ENCODE peak calls at places on chromosomes 11 and 22, in five cellular contexts. One of them, this sample, is unnamed.

GRCh38 chr22:18012528-18012927 is 11.8 kb downstream of the MICAL3 start:
- DNase-seq in tibial nerve: no peak
- DNase-seq in HAP-1: no peak
- DNase-seq in body of pancreas: no peak
- DNase-seq in stimulated activated CD4-positive, alpha-beta T cell treated with anti-CD3 and anti-CD28 coated beads, Interleukin-15, amount 100 ng/mL, for 24 hours: no peak
- DNase-seq in this sample: no peak

GRCh38 chr22:20131856-20132685 is 467 bp downstream of the ZDHHC8 start:
- DNase-seq in tibial nerve: no peak
- DNase-seq in HAP-1: peak
- DNase-seq in body of pancreas: peak
- DNase-seq in stimulated activated CD4-positive, alpha-beta T cell treated with anti-CD3 and anti-CD28 coated beads, Interleukin-15, amount 100 ng/mL, for 24 hours: peak
- DNase-seq in this sample: peak

GRCh38 chr22:35313311-35314121 is 13.8 kb downstream of the TOM1 start:
- DNase-seq in tibial nerve: no peak
- DNase-seq in HAP-1: no peak
- DNase-seq in body of pancreas: peak
- DNase-seq in stimulated activated CD4-positive, alpha-beta T cell treated with anti-CD3 and anti-CD28 coated beads, Interleukin-15, amount 100 ng/mL, for 24 hours: peak
- DNase-seq in this sample: no peak

GRCh38 chr11:120333801-120334200 is 2.4 kb upstream of the ARHGEF12 start:
- DNase-seq in tibial nerve: no peak
- DNase-seq in HAP-1: no peak
- DNase-seq in body of pancreas: no peak
- DNase-seq in stimulated activated CD4-positive, alpha-beta T cell treated with anti-CD3 and anti-CD28 coated beads, Interleukin-15, amount 100 ng/mL, for 24 hours: no peak
- DNase-seq in this sample: no peak

GRCh38 chr22:40472579-40472978 is 102.2 kb downstream of the SGSM3 start:
- DNase-seq in tibial nerve: no peak
- DNase-seq in HAP-1: no peak
- DNase-seq in body of pancreas: no peak
- DNase-seq in stimulated activated CD4-positive, alpha-beta T cell treated with anti-CD3 and anti-CD28 coated beads, Interleukin-15, amount 100 ng/mL, for 24 hours: no peak
- DNase-seq in this sample: no peak

GRCh38 chr11:100574894-100575769 is 112.0 kb upstream of the ARHGAP42 start:
- DNase-seq in tibial nerve: no peak
- DNase-seq in HAP-1: no peak
- DNase-seq in body of pancreas: no peak
- DNase-seq in stimulated activated CD4-positive, alpha-beta T cell treated with anti-CD3 and anti-CD28 coated beads, Interleukin-15, amount 100 ng/mL, for 24 hours: no peak
- DNase-seq in this sample: peak

GRCh38 chr11:15889353-15889752 is 467.0 kb downstream of the SOX6 start:
- DNase-seq in tibial nerve: no peak
- DNase-seq in HAP-1: no peak
- DNase-seq in body of pancreas: no peak
- DNase-seq in stimulated activated CD4-positive, alpha-beta T cell treated with anti-CD3 and anti-CD28 coated beads, Interleukin-15, amount 100 ng/mL, for 24 hours: no peak
- DNase-seq in this sample: no peak

GRCh38 chr11:121309688-121310087 is 17.1 kb downstream of the SC5D start:
- DNase-seq in tibial nerve: no peak
- DNase-seq in HAP-1: no peak
- DNase-seq in body of pancreas: no peak
- DNase-seq in stimulated activated CD4-positive, alpha-beta T cell treated with anti-CD3 and anti-CD28 coated beads, Interleukin-15, amount 100 ng/mL, for 24 hours: no peak
- DNase-seq in this sample: no peak

GRCh38 chr11:63763506-63764200 is 4.9 kb downstream of the ZFTA start:
- DNase-seq in tibial nerve: no peak
- DNase-seq in HAP-1: no peak
- DNase-seq in body of pancreas: no peak
- DNase-seq in stimulated activated CD4-positive, alpha-beta T cell treated with anti-CD3 and anti-CD28 coated beads, Interleukin-15, amount 100 ng/mL, for 24 hours: no peak
- DNase-seq in this sample: peak

GRCh38 chr22:38236786-38237185 is 35.0 kb downstream of the MAFF start:
- DNase-seq in tibial nerve: no peak
- DNase-seq in HAP-1: no peak
- DNase-seq in body of pancreas: no peak
- DNase-seq in stimulated activated CD4-positive, alpha-beta T cell treated with anti-CD3 and anti-CD28 coated beads, Interleukin-15, amount 100 ng/mL, for 24 hours: no peak
- DNase-seq in this sample: no peak

GRCh38 chr11:69115586-69116560 is 39.9 kb upstream of the SMIM38 start:
- DNase-seq in tibial nerve: no peak
- DNase-seq in HAP-1: no peak
- DNase-seq in body of pancreas: peak
- DNase-seq in stimulated activated CD4-positive, alpha-beta T cell treated with anti-CD3 and anti-CD28 coated beads, Interleukin-15, amount 100 ng/mL, for 24 hours: no peak
- DNase-seq in this sample: no peak

GRCh38 chr11:131408011-131408640 is 37.7 kb downstream of the NTM start:
- DNase-seq in tibial nerve: no peak
- DNase-seq in HAP-1: no peak
- DNase-seq in body of pancreas: peak
- DNase-seq in stimulated activated CD4-positive, alpha-beta T cell treated with anti-CD3 and anti-CD28 coated beads, Interleukin-15, amount 100 ng/mL, for 24 hours: no peak
- DNase-seq in this sample: peak

GRCh38 chr22:22111267-22111751 is 128.7 kb upstream of the TOP3B start:
- DNase-seq in tibial nerve: no peak
- DNase-seq in HAP-1: no peak
- DNase-seq in body of pancreas: no peak
- DNase-seq in stimulated activated CD4-positive, alpha-beta T cell treated with anti-CD3 and anti-CD28 coated beads, Interleukin-15, amount 100 ng/mL, for 24 hours: peak
- DNase-seq in this sample: no peak

GRCh38 chr11:26028294-26028954 is 303.5 kb upstream of the ANO3 start:
- DNase-seq in tibial nerve: no peak
- DNase-seq in HAP-1: no peak
- DNase-seq in body of pancreas: no peak
- DNase-seq in stimulated activated CD4-positive, alpha-beta T cell treated with anti-CD3 and anti-CD28 coated beads, Interleukin-15, amount 100 ng/mL, for 24 hours: no peak
- DNase-seq in this sample: no peak

GRCh38 chr11:58178444-58178843 is 10.4 kb upstream of the OR9Q2 start:
- DNase-seq in tibial nerve: no peak
- DNase-seq in HAP-1: no peak
- DNase-seq in body of pancreas: no peak
- DNase-seq in stimulated activated CD4-positive, alpha-beta T cell treated with anti-CD3 and anti-CD28 coated beads, Interleukin-15, amount 100 ng/mL, for 24 hours: no peak
- DNase-seq in this sample: no peak

GRCh38 chr22:19659805-19660345 is 54.4 kb upstream of the SEPTIN5 start:
- DNase-seq in tibial nerve: no peak
- DNase-seq in HAP-1: no peak
- DNase-seq in body of pancreas: no peak
- DNase-seq in stimulated activated CD4-positive, alpha-beta T cell treated with anti-CD3 and anti-CD28 coated beads, Interleukin-15, amount 100 ng/mL, for 24 hours: no peak
- DNase-seq in this sample: no peak

GRCh38 chr11:7353100-7353499 is 101.4 kb downstream of the SYT9 start:
- DNase-seq in tibial nerve: peak
- DNase-seq in HAP-1: peak
- DNase-seq in body of pancreas: peak
- DNase-seq in stimulated activated CD4-positive, alpha-beta T cell treated with anti-CD3 and anti-CD28 coated beads, Interleukin-15, amount 100 ng/mL, for 24 hours: peak
- DNase-seq in this sample: no peak

GRCh38 chr11:84319853-84320252 is 1033.7 kb upstream of the CCDC90B start:
- DNase-seq in tibial nerve: no peak
- DNase-seq in HAP-1: no peak
- DNase-seq in body of pancreas: no peak
- DNase-seq in stimulated activated CD4-positive, alpha-beta T cell treated with anti-CD3 and anti-CD28 coated beads, Interleukin-15, amount 100 ng/mL, for 24 hours: no peak
- DNase-seq in this sample: no peak

GRCh38 chr11:68741536-68741935 is 9.8 kb downstream of the TESMIN start:
- DNase-seq in tibial nerve: no peak
- DNase-seq in HAP-1: no peak
- DNase-seq in body of pancreas: no peak
- DNase-seq in stimulated activated CD4-positive, alpha-beta T cell treated with anti-CD3 and anti-CD28 coated beads, Interleukin-15, amount 100 ng/mL, for 24 hours: no peak
- DNase-seq in this sample: no peak

GRCh38 chr22:45534339-45535192 is 31.9 kb downstream of the FBLN1 start:
- DNase-seq in tibial nerve: no peak
- DNase-seq in HAP-1: no peak
- DNase-seq in body of pancreas: no peak
- DNase-seq in stimulated activated CD4-positive, alpha-beta T cell treated with anti-CD3 and anti-CD28 coated beads, Interleukin-15, amount 100 ng/mL, for 24 hours: no peak
- DNase-seq in this sample: no peak

GRCh38 chr11:114307524-114308203 is 11.5 kb downstream of the NNMT start:
- DNase-seq in tibial nerve: peak
- DNase-seq in HAP-1: no peak
- DNase-seq in body of pancreas: peak
- DNase-seq in stimulated activated CD4-positive, alpha-beta T cell treated with anti-CD3 and anti-CD28 coated beads, Interleukin-15, amount 100 ng/mL, for 24 hours: no peak
- DNase-seq in this sample: no peak

GRCh38 chr22:28077166-28077565 is 158.1 kb upstream of the PITPNB start:
- DNase-seq in tibial nerve: no peak
- DNase-seq in HAP-1: no peak
- DNase-seq in body of pancreas: no peak
- DNase-seq in stimulated activated CD4-positive, alpha-beta T cell treated with anti-CD3 and anti-CD28 coated beads, Interleukin-15, amount 100 ng/mL, for 24 hours: no peak
- DNase-seq in this sample: no peak

GRCh38 chr11:44874284-44874683 is 76.4 kb downstream of the TP53I11 start:
- DNase-seq in tibial nerve: no peak
- DNase-seq in HAP-1: no peak
- DNase-seq in body of pancreas: no peak
- DNase-seq in stimulated activated CD4-positive, alpha-beta T cell treated with anti-CD3 and anti-CD28 coated beads, Interleukin-15, amount 100 ng/mL, for 24 hours: no peak
- DNase-seq in this sample: no peak

GRCh38 chr11:130050272-130050671 is 19.4 kb upstream of the APLP2 start:
- DNase-seq in tibial nerve: no peak
- DNase-seq in HAP-1: no peak
- DNase-seq in body of pancreas: peak
- DNase-seq in stimulated activated CD4-positive, alpha-beta T cell treated with anti-CD3 and anti-CD28 coated beads, Interleukin-15, amount 100 ng/mL, for 24 hours: no peak
- DNase-seq in this sample: peak

GRCh38 chr22:39024923-39025322 is 4.0 kb downstream of the APOBEC3D start:
- DNase-seq in tibial nerve: no peak
- DNase-seq in HAP-1: no peak
- DNase-seq in body of pancreas: no peak
- DNase-seq in stimulated activated CD4-positive, alpha-beta T cell treated with anti-CD3 and anti-CD28 coated beads, Interleukin-15, amount 100 ng/mL, for 24 hours: no peak
- DNase-seq in this sample: no peak

GRCh38 chr11:122933434-122933833 is 48.2 kb downstream of the BSX start:
- DNase-seq in tibial nerve: no peak
- DNase-seq in HAP-1: no peak
- DNase-seq in body of pancreas: no peak
- DNase-seq in stimulated activated CD4-positive, alpha-beta T cell treated with anti-CD3 and anti-CD28 coated beads, Interleukin-15, amount 100 ng/mL, for 24 hours: no peak
- DNase-seq in this sample: no peak

GRCh38 chr11:47914743-47915142 is 65.6 kb upstream of the PTPRJ start:
- DNase-seq in tibial nerve: no peak
- DNase-seq in HAP-1: no peak
- DNase-seq in body of pancreas: no peak
- DNase-seq in stimulated activated CD4-positive, alpha-beta T cell treated with anti-CD3 and anti-CD28 coated beads, Interleukin-15, amount 100 ng/mL, for 24 hours: no peak
- DNase-seq in this sample: no peak

GRCh38 chr22:29503811-29504372 is 23.9 kb downstream of the NEFH start:
- DNase-seq in tibial nerve: peak
- DNase-seq in HAP-1: peak
- DNase-seq in body of pancreas: peak
- DNase-seq in stimulated activated CD4-positive, alpha-beta T cell treated with anti-CD3 and anti-CD28 coated beads, Interleukin-15, amount 100 ng/mL, for 24 hours: no peak
- DNase-seq in this sample: peak